ENCODE peak calls at places on chromosome 1, in five cellular contexts. One of them, this sample, is unnamed.
A peak's percentile ranks its signal among the peaks of the same experiment; 100 is the strongest.

GRCh38 chr1:85048296-85049064 is at the start of gene MCOLN3:
- DNase-seq in lower lobe of right lung: peak; percentile 58
- DNase-seq in CD4-positive, alpha-beta memory T cell: peak; percentile 24
- DNase-seq in fibroblast of lung: no peak
- DNase-seq in pancreas: peak; percentile 65
- DNase-seq in this sample: no peak

GRCh38 chr1:20262810-20263534 is 27.7 kb upstream of the VWA5B1 start:
- DNase-seq in pancreas: no peak
- DNase-seq in lower lobe of right lung: no peak
- DNase-seq in CD4-positive, alpha-beta memory T cell: no peak
- DNase-seq in fibroblast of lung: no peak
- DNase-seq in this sample: no peak

GRCh38 chr1:75083223-75083622 is 51.0 kb upstream of the LHX8 start:
- DNase-seq in lower lobe of right lung: no peak
- DNase-seq in fibroblast of lung: no peak
- DNase-seq in pancreas: no peak
- DNase-seq in CD4-positive, alpha-beta memory T cell: no peak
- DNase-seq in this sample: no peak

GRCh38 chr1:193011395-193011794 is 47.8 kb downstream of the UCHL5 start:
- DNase-seq in CD4-positive, alpha-beta memory T cell: no peak
- DNase-seq in pancreas: no peak
- DNase-seq in lower lobe of right lung: no peak
- DNase-seq in fibroblast of lung: no peak
- DNase-seq in this sample: no peak

GRCh38 chr1:100671604-100672003 is 47.9 kb upstream of the VCAM1 start:
- DNase-seq in fibroblast of lung: peak; percentile 62
- DNase-seq in lower lobe of right lung: no peak
- DNase-seq in pancreas: no peak
- DNase-seq in CD4-positive, alpha-beta memory T cell: no peak
- DNase-seq in this sample: no peak

GRCh38 chr1:81915937-81916336 is 115.2 kb downstream of the ADGRL2 start:
- DNase-seq in CD4-positive, alpha-beta memory T cell: no peak
- DNase-seq in pancreas: no peak
- DNase-seq in lower lobe of right lung: no peak
- DNase-seq in fibroblast of lung: no peak
- DNase-seq in this sample: no peak

GRCh38 chr1:109197163-109198042 is 16.3 kb upstream of the SARS1 start:
- DNase-seq in lower lobe of right lung: no peak
- DNase-seq in pancreas: no peak
- DNase-seq in fibroblast of lung: peak; percentile 97
- DNase-seq in CD4-positive, alpha-beta memory T cell: no peak
- DNase-seq in this sample: no peak

GRCh38 chr1:19139711-19140110 is 70.4 kb downstream of the UBR4 start:
- DNase-seq in lower lobe of right lung: no peak
- DNase-seq in CD4-positive, alpha-beta memory T cell: no peak
- DNase-seq in pancreas: no peak
- DNase-seq in fibroblast of lung: no peak
- DNase-seq in this sample: no peak

GRCh38 chr1:56390934-56391731 is 188.2 kb downstream of the PLPP3 start:
- DNase-seq in CD4-positive, alpha-beta memory T cell: no peak
- DNase-seq in lower lobe of right lung: no peak
- DNase-seq in pancreas: no peak
- DNase-seq in fibroblast of lung: no peak
- DNase-seq in this sample: no peak

GRCh38 chr1:160985723-160986122 is 31.1 kb upstream of the ITLN2 start:
- DNase-seq in pancreas: no peak
- DNase-seq in lower lobe of right lung: no peak
- DNase-seq in CD4-positive, alpha-beta memory T cell: no peak
- DNase-seq in fibroblast of lung: no peak
- DNase-seq in this sample: no peak

GRCh38 chr1:160978510-160978927 is 23.9 kb upstream of the ITLN2 start:
- DNase-seq in CD4-positive, alpha-beta memory T cell: no peak
- DNase-seq in pancreas: peak; percentile 85
- DNase-seq in fibroblast of lung: no peak
- DNase-seq in lower lobe of right lung: peak; percentile 45
- DNase-seq in this sample: no peak

GRCh38 chr1:160987359-160988062 is 32.9 kb upstream of the ITLN2 start:
- DNase-seq in pancreas: no peak
- DNase-seq in lower lobe of right lung: no peak
- DNase-seq in CD4-positive, alpha-beta memory T cell: no peak
- DNase-seq in fibroblast of lung: no peak
- DNase-seq in this sample: no peak

GRCh38 chr1:160981584-160982411 is 27.2 kb upstream of the ITLN2 start:
- DNase-seq in pancreas: no peak
- DNase-seq in CD4-positive, alpha-beta memory T cell: no peak
- DNase-seq in fibroblast of lung: no peak
- DNase-seq in lower lobe of right lung: peak; percentile 54
- DNase-seq in this sample: no peak
- H3K4me3 ChIP-seq in pancreas: no peak overlapping the region
- H3K4me3 ChIP-seq in CD4-positive, alpha-beta memory T cell: no peak overlapping the region
- H3K4me3 ChIP-seq in fibroblast of lung: no peak overlapping the region
- H3K4me3 ChIP-seq in lower lobe of right lung: no peak overlapping the region
- H3K4me3 ChIP-seq in this sample: peak overlapping the region; percentile 19

GRCh38 chr1:17586172-17586963 is 46.9 kb downstream of the ARHGEF10L start:
- DNase-seq in pancreas: no peak
- DNase-seq in fibroblast of lung: peak; percentile 87
- DNase-seq in CD4-positive, alpha-beta memory T cell: no peak
- DNase-seq in lower lobe of right lung: no peak
- DNase-seq in this sample: no peak
- H3K27ac ChIP-seq in pancreas: peak overlapping the region; percentile 74
- H3K27ac ChIP-seq in fibroblast of lung: peak overlapping the region; percentile 52
- H3K27ac ChIP-seq in CD4-positive, alpha-beta memory T cell: no peak overlapping the region
- H3K27ac ChIP-seq in lower lobe of right lung: no peak overlapping the region
- H3K27ac ChIP-seq in this sample: no peak overlapping the region

DNA sequence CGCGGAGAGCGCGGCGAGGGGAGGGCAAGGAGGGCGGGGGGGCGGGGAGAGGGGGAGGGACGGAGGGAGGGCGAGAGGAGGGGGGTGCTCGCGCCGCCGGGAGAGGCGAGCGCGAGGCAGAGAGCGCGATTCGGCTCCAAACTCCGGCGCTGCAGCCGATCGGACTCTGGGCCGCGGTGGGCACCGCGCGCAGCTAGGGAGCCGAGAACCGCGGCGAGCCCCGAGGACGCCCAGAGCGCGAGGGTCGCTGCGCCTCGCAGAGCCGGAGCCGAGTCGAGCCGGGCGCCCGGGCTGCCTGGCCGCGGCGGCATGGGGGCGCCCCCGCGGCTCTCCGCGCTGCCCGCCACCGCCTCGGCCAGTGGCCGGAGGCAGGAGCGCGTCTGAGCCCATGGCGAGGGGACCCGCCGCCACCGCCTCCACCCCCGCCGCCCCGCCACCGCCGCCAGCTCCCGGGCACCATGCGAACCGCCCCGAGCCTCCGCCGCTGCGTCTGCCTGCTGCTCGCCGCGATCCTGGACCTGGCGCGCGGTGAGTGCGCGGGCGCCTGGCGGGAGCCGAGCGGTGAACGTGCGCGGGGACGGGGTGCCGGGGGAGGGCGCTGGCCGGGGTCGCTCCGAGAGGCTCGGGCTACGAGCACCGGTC is at the start of gene IGSF21:
- DNase-seq in CD4-positive, alpha-beta memory T cell: no peak
- DNase-seq in pancreas: no peak
- DNase-seq in fibroblast of lung: no peak
- DNase-seq in lower lobe of right lung: no peak
- DNase-seq in this sample: no peak
- H3K27me3 ChIP-seq in CD4-positive, alpha-beta memory T cell: no peaks in the 10 kb centered on the region
- H3K27me3 ChIP-seq in pancreas: peaks cover 3% of the 10 kb centered on the region
- H3K27me3 ChIP-seq in fibroblast of lung: peaks cover 42% of the 10 kb centered on the region
- H3K27me3 ChIP-seq in lower lobe of right lung: peaks cover 83% of the 10 kb centered on the region
- H3K27me3 ChIP-seq in this sample: peaks cover 15% of the 10 kb centered on the region

GRCh38 chr1:170668301-170668789 is 4.4 kb downstream of the PRRX1 start:
- DNase-seq in pancreas: no peak
- DNase-seq in CD4-positive, alpha-beta memory T cell: no peak
- DNase-seq in lower lobe of right lung: no peak
- DNase-seq in fibroblast of lung: peak; percentile 62
- DNase-seq in this sample: no peak
- H3K4me3 ChIP-seq in pancreas: no peak overlapping the region
- H3K4me3 ChIP-seq in CD4-positive, alpha-beta memory T cell: no peak overlapping the region
- H3K4me3 ChIP-seq in lower lobe of right lung: peak overlapping the region; percentile 19
- H3K4me3 ChIP-seq in fibroblast of lung: peak overlapping the region; percentile 100
- H3K4me3 ChIP-seq in this sample: peak overlapping the region; percentile 2

DNA sequence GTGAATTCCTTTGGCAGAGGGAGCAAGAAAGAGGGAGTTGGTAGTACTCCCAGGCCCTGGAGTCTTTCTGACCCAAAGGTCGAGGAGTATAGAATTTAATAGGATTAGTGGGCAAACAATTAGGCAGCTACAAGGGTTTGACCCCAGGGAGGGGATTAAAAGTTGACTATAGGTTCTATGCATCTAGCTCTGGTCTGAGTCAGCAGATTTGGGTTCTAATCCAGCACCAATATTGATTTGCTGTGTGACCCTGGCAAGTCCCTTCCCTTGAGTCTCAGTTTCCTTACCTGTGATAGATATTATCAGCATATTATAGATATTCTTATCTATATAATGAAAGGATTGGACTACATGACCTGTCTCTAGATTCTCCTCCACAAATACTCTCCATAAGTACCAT is 35.1 kb upstream of the EFCAB14 start:
- DNase-seq in pancreas: no peak
- DNase-seq in fibroblast of lung: no peak
- DNase-seq in lower lobe of right lung: no peak
- DNase-seq in CD4-positive, alpha-beta memory T cell: no peak
- DNase-seq in this sample: no peak
- H3K27ac ChIP-seq in pancreas: no peak overlapping the region
- H3K27ac ChIP-seq in fibroblast of lung: no peak overlapping the region
- H3K27ac ChIP-seq in lower lobe of right lung: no peak overlapping the region
- H3K27ac ChIP-seq in CD4-positive, alpha-beta memory T cell: no peak overlapping the region
- H3K27ac ChIP-seq in this sample: no peak overlapping the region

GRCh38 chr1:11461738-11462137 is 17.2 kb upstream of the DISP3 start:
- DNase-seq in pancreas: no peak
- DNase-seq in fibroblast of lung: no peak
- DNase-seq in CD4-positive, alpha-beta memory T cell: no peak
- DNase-seq in lower lobe of right lung: no peak
- DNase-seq in this sample: no peak

GRCh38 chr1:11456970-11457369 is 22.0 kb upstream of the DISP3 start:
- DNase-seq in CD4-positive, alpha-beta memory T cell: no peak
- DNase-seq in fibroblast of lung: no peak
- DNase-seq in lower lobe of right lung: no peak
- DNase-seq in pancreas: no peak
- DNase-seq in this sample: no peak

GRCh38 chr1:11453742-11454442 is 25.1 kb upstream of the DISP3 start:
- DNase-seq in fibroblast of lung: no peak
- DNase-seq in lower lobe of right lung: no peak
- DNase-seq in pancreas: no peak
- DNase-seq in CD4-positive, alpha-beta memory T cell: no peak
- DNase-seq in this sample: no peak

GRCh38 chr1:11458811-11459275 is 20.1 kb upstream of the DISP3 start:
- DNase-seq in pancreas: peak; percentile 11
- DNase-seq in lower lobe of right lung: no peak
- DNase-seq in fibroblast of lung: no peak
- DNase-seq in CD4-positive, alpha-beta memory T cell: no peak
- DNase-seq in this sample: no peak

GRCh38 chr1:11455925-11456580 is 22.9 kb upstream of the DISP3 start:
- DNase-seq in pancreas: no peak
- DNase-seq in lower lobe of right lung: no peak
- DNase-seq in fibroblast of lung: no peak
- DNase-seq in CD4-positive, alpha-beta memory T cell: no peak
- DNase-seq in this sample: no peak
- H3K27me3 ChIP-seq in pancreas: no peaks in the 10 kb centered on the region
- H3K27me3 ChIP-seq in lower lobe of right lung: peaks cover 38% of the 10 kb centered on the region
- H3K27me3 ChIP-seq in fibroblast of lung: no peaks in the 10 kb centered on the region
- H3K27me3 ChIP-seq in CD4-positive, alpha-beta memory T cell: no peaks in the 10 kb centered on the region
- H3K27me3 ChIP-seq in this sample: no peaks in the 10 kb centered on the region

This sample was measured in iPS DF 6.9.